ENCODE peak calls at places on chromosomes 11 and 22, in four cellular contexts. One of them, this sample, is unnamed.

GRCh38 chr22:25898707-25899365 is 156.8 kb downstream of the MYO18B start:
- DNase-seq in CD4-positive, alpha-beta memory T cell: no peak
- DNase-seq in BJ: no peak
- DNase-seq in tibial artery: no peak
- DNase-seq in this sample: no peak

GRCh38 chr11:47061429-47062178 is 115.1 kb downstream of the ARFGAP2 start:
- DNase-seq in CD4-positive, alpha-beta memory T cell: no peak
- DNase-seq in BJ: no peak
- DNase-seq in tibial artery: no peak
- DNase-seq in this sample: no peak

GRCh38 chr11:43925063-43925931 is 17.1 kb upstream of the C11orf96 start:
- DNase-seq in CD4-positive, alpha-beta memory T cell: no peak
- DNase-seq in BJ: no peak
- DNase-seq in tibial artery: no peak
- DNase-seq in this sample: no peak

GRCh38 chr11:2270322-2271076 is at the start of gene ASCL2:
- DNase-seq in CD4-positive, alpha-beta memory T cell: no peak
- DNase-seq in BJ: no peak
- DNase-seq in tibial artery: no peak
- DNase-seq in this sample: no peak

GRCh38 chr11:35047179-35047578 is 91.8 kb upstream of the CD44 start:
- DNase-seq in CD4-positive, alpha-beta memory T cell: peak
- DNase-seq in BJ: no peak
- DNase-seq in tibial artery: no peak
- DNase-seq in this sample: peak

GRCh38 chr11:2138436-2139117 is 612 bp downstream of the IGF2 start:
- DNase-seq in CD4-positive, alpha-beta memory T cell: no peak
- DNase-seq in BJ: no peak
- DNase-seq in tibial artery: no peak
- DNase-seq in this sample: no peak

GRCh38 chr11:23540101-23540561 is 679.9 kb upstream of the CCDC179 start:
- DNase-seq in CD4-positive, alpha-beta memory T cell: no peak
- DNase-seq in BJ: no peak
- DNase-seq in tibial artery: no peak
- DNase-seq in this sample: no peak

GRCh38 chr11:3052109-3052479 is 5.1 kb downstream of the CARS1 start:
- DNase-seq in CD4-positive, alpha-beta memory T cell: no peak
- DNase-seq in BJ: no peak
- DNase-seq in tibial artery: no peak
- DNase-seq in this sample: no peak

GRCh38 chr11:104165014-104165413 is 1.1 kb upstream of the PDGFD start:
- DNase-seq in CD4-positive, alpha-beta memory T cell: no peak
- DNase-seq in BJ: no peak
- DNase-seq in tibial artery: no peak
- DNase-seq in this sample: no peak

GRCh38 chr11:104159356-104159755 is 4.6 kb downstream of the PDGFD start:
- DNase-seq in CD4-positive, alpha-beta memory T cell: no peak
- DNase-seq in BJ: no peak
- DNase-seq in tibial artery: no peak
- DNase-seq in this sample: no peak

GRCh38 chr11:104161751-104162450 is 2.0 kb downstream of the PDGFD start:
- DNase-seq in CD4-positive, alpha-beta memory T cell: no peak
- DNase-seq in BJ: no peak
- DNase-seq in tibial artery: no peak
- DNase-seq in this sample: no peak

GRCh38 chr11:104163100-104164027 is 583 bp downstream of the PDGFD start:
- DNase-seq in CD4-positive, alpha-beta memory T cell: no peak
- DNase-seq in BJ: no peak
- DNase-seq in tibial artery: peak
- DNase-seq in this sample: no peak

DNA sequence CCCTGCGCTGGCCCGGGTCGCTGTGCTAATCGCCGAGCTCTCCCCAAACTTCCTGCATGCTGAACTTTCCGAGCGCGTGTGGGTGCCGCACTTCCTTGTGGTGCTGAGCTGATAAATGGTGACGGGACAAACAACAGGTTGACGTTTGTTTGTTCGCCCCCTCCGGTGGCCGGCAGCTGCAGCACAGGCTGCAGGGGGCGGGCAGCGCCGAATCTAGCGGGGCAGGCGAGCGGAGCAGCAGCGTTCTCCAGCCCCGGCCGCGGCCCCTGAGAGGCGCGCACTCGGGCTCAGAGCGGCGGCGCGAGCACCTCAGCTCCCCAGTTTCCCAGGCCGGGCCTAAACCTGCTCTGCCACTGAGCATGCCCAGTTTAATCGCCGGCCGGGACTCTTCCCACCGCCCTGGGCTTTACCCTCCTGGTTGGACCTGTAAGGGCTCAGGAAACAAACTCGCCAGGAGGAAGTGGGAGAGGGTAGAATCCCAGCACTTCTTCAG is at the start of gene PDGFD:
- DNase-seq in CD4-positive, alpha-beta memory T cell: no peak
- DNase-seq in BJ: no peak
- DNase-seq in tibial artery: peak
- DNase-seq in this sample: no peak
- H3K4me3 ChIP-seq in CD4-positive, alpha-beta memory T cell: no peak
- H3K4me3 ChIP-seq in BJ: peak
- H3K4me3 ChIP-seq in tibial artery: peak
- H3K4me3 ChIP-seq in this sample: no peak

GRCh38 chr11:100810146-100810545 is 123.1 kb downstream of the ARHGAP42 start:
- DNase-seq in CD4-positive, alpha-beta memory T cell: no peak
- DNase-seq in BJ: no peak
- DNase-seq in tibial artery: no peak
- DNase-seq in this sample: no peak
- H3K4me3 ChIP-seq in CD4-positive, alpha-beta memory T cell: no peak
- H3K4me3 ChIP-seq in BJ: no peak
- H3K4me3 ChIP-seq in tibial artery: no peak
- H3K4me3 ChIP-seq in this sample: no peak

GRCh38 chr22:39341179-39341578 is 8.6 kb upstream of the SYNGR1 start:
- DNase-seq in CD4-positive, alpha-beta memory T cell: no peak
- DNase-seq in BJ: no peak
- DNase-seq in tibial artery: no peak
- DNase-seq in this sample: no peak
- H3K4me3 ChIP-seq in CD4-positive, alpha-beta memory T cell: no peak
- H3K4me3 ChIP-seq in BJ: no peak
- H3K4me3 ChIP-seq in tibial artery: no peak
- H3K4me3 ChIP-seq in this sample: no peak

DNA sequence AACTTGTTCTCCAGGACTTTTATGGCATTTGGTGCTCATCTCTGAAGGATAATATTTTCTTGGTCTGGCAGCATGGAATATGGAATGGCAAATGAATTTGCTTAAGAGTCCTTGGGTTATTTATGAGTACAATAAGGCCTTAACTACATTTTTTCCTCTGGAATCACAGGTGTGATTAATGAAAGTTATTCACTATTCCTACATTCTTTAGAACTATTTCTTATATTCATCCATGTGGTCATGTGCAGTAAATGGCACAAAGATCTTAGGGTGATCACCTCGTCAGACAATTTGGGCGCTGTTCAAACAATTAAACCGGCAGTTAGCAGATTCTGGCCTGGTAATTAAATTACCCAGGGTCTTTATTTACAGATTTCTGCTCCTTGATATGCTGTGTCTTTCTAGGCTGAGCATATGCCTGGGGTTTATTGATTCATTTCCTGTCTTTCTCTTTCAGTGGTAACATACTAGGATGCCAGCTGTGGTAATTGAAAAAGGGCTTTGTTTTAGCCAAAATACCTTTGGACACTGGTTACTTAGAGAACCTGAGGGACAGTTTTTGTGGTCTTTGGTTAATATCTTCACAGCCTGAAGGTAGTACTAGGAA is 31.6 kb downstream of the SIK2 start:
- DNase-seq in CD4-positive, alpha-beta memory T cell: no peak
- DNase-seq in BJ: no peak
- DNase-seq in tibial artery: no peak
- DNase-seq in this sample: no peak
- H3K4me3 ChIP-seq in CD4-positive, alpha-beta memory T cell: no peak
- H3K4me3 ChIP-seq in BJ: no peak
- H3K4me3 ChIP-seq in tibial artery: no peak
- H3K4me3 ChIP-seq in this sample: no peak

DNA sequence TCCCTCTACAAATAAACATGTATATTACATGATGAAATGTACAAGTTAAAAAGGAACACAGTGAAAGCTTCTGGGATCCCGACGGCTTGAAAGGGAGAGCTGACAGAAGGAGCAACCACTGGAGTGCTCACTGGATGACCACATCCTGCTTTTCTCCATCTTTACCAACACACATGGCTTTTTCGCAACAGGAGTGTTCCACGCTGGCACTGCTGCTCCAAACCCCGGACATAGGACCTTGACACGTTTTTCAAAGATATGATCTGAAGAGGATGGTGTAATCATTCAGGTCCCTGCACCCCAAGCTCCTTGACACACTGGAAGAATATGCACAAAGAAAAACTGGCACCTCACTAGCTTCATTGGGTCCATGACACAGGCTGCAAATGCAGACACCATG is 121.9 kb downstream of the LARGE1 start:
- DNase-seq in CD4-positive, alpha-beta memory T cell: no peak
- DNase-seq in BJ: no peak
- DNase-seq in tibial artery: no peak
- DNase-seq in this sample: no peak
- H3K4me3 ChIP-seq in CD4-positive, alpha-beta memory T cell: no peak
- H3K4me3 ChIP-seq in BJ: no peak
- H3K4me3 ChIP-seq in tibial artery: no peak
- H3K4me3 ChIP-seq in this sample: no peak

DNA sequence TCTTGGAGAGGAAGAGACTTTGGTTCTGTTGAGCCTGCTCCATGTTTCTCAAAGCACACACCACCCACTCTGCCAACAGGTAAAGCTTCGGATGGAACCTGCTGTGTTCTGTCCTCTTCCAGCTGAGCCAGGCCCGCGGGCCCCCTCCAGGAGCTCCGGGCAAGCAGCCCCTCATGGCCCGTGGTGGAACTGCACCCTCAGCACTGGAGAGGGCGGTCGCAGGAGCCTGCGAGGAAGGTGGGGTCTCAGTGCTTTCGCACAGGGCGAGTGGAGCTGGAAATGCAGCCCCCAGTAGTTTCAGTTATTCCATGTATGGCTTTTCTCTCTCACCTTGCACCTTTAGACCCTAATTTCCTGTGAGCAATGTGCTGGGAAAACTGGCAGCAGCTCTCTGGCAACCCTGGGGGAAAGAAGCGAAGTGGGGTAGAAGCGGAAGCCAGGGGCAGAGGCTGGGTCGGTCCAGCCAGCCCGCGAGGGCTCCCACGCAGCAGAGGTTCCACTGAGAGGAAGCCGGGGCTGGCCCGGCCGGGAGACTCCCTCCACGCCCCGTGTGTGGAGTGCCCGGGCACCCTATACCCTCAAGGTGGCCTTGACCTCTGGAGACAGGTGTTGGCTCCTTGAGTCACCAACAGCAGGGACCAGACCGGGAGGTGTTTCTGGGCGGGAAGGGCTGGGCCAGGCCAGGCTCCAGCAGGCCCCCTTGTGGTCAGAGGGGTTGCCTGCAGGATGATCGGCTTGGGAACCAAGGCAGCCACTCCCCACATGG is 119.9 kb upstream of the TMEM45B start:
- DNase-seq in CD4-positive, alpha-beta memory T cell: peak
- DNase-seq in BJ: no peak
- DNase-seq in tibial artery: no peak
- DNase-seq in this sample: peak
- H3K4me3 ChIP-seq in CD4-positive, alpha-beta memory T cell: peak
- H3K4me3 ChIP-seq in BJ: no peak
- H3K4me3 ChIP-seq in tibial artery: no peak
- H3K4me3 ChIP-seq in this sample: peak

DNA sequence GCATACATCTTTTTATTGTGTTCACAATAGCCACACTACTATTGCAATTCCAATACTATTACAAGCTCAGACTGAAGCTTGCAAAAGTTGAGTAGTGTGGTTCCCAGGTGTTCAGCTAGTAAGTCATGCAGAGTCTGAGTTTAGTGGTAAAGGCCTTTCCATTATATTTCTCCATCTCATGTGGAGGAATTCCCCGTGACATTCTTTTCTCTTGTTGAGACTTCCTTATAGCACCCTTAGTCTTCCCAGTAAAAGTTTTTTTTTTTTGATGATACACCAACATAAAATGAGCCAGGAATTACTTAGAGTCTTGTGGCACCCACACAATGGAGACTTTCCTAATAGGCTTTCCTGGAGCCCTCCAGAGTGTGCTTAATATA is 110.8 kb downstream of the UVRAG start:
- DNase-seq in CD4-positive, alpha-beta memory T cell: no peak
- DNase-seq in BJ: no peak
- DNase-seq in tibial artery: no peak
- DNase-seq in this sample: no peak
- H3K4me3 ChIP-seq in CD4-positive, alpha-beta memory T cell: no peak
- H3K4me3 ChIP-seq in BJ: no peak
- H3K4me3 ChIP-seq in tibial artery: no peak
- H3K4me3 ChIP-seq in this sample: no peak

GRCh38 chr11:8683115-8683807 is 669 bp downstream of the RPL27A start:
- DNase-seq in CD4-positive, alpha-beta memory T cell: no peak
- DNase-seq in BJ: no peak
- DNase-seq in tibial artery: no peak
- DNase-seq in this sample: no peak

GRCh38 chr11:8686325-8686724 is 3.7 kb downstream of the RPL27A start:
- DNase-seq in CD4-positive, alpha-beta memory T cell: no peak
- DNase-seq in BJ: no peak
- DNase-seq in tibial artery: no peak
- DNase-seq in this sample: no peak

GRCh38 chr11:8685820-8686219 is 3.2 kb downstream of the RPL27A start:
- DNase-seq in CD4-positive, alpha-beta memory T cell: no peak
- DNase-seq in BJ: no peak
- DNase-seq in tibial artery: no peak
- DNase-seq in this sample: no peak

GRCh38 chr11:8685306-8685705 is 2.7 kb downstream of the RPL27A start:
- DNase-seq in CD4-positive, alpha-beta memory T cell: no peak
- DNase-seq in BJ: no peak
- DNase-seq in tibial artery: no peak
- DNase-seq in this sample: no peak

GRCh38 chr11:8684600-8685290 is 2.2 kb downstream of the RPL27A start:
- DNase-seq in CD4-positive, alpha-beta memory T cell: no peak
- DNase-seq in BJ: no peak
- DNase-seq in tibial artery: no peak
- DNase-seq in this sample: no peak
- H3K4me3 ChIP-seq in CD4-positive, alpha-beta memory T cell: peak
- H3K4me3 ChIP-seq in BJ: peak
- H3K4me3 ChIP-seq in tibial artery: no peak
- H3K4me3 ChIP-seq in this sample: no peak

This sample was measured in naive thymus-derived CD4-positive, alpha-beta T cell.